ENCODE peak calls at places on chromosomes 3 and 15, in seven cellular contexts. E, W, Q, X, L, M and A are unnamed samples.

GRCh38 chr3:135081451-135082434 is 286.7 kb downstream of the EPHB1 start:
- DNase-seq in E (no peak), W (no peak), Q (no peak), X (no peak), L (no peak), M (no peak), A (no peak)

GRCh38 chr15:36501063-36501678 is 78.3 kb upstream of the CDIN1 start:
- DNase-seq in E (peak; percentile 80), W (peak; percentile 74), Q (peak; percentile 42), X (peak; percentile 70), L (peak; percentile 84), M (no peak), A (peak; percentile 41)

GRCh38 chr15:39511000-39511914 is 69.6 kb upstream of the THBS1 start:
- DNase-seq in E (no peak), W (no peak), Q (peak; percentile 61), X (peak; percentile 63), L (peak; percentile 88), M (no peak), A (peak; percentile 36)

GRCh38 chr15:49501586-49501985 is 78.5 kb downstream of the FGF7 start:
- DNase-seq in E (no peak), W (no peak), Q (no peak), X (no peak), L (no peak), M (no peak), A (no peak)

GRCh38 chr15:84855032-84855645 is 29.3 kb upstream of the SLC28A1 start:
- DNase-seq in E (no peak), W (no peak), Q (no peak), X (no peak), L (no peak), M (no peak), A (no peak)

GRCh38 chr15:101049282-101049681 is 130.1 kb downstream of the LRRK1 start:
- DNase-seq in E (no peak), W (no peak), Q (no peak), X (no peak), L (no peak), M (no peak), A (no peak)

GRCh38 chr3:87446849-87447387 is 170.5 kb upstream of the POU1F1 start:
- DNase-seq in E (no peak), W (no peak), Q (no peak), X (no peak), L (no peak), M (no peak), A (no peak)

GRCh38 chr15:51121118-51121517 is 26.4 kb upstream of the TNFAIP8L3 start:
- DNase-seq in E (no peak), W (no peak), Q (peak; percentile 96), X (peak; percentile 75), L (peak; percentile 98), M (peak; percentile 9), A (peak; percentile 91)

GRCh38 chr15:71707230-71708051 is 102.9 kb upstream of the NR2E3 start:
- DNase-seq in E (no peak), W (no peak), Q (no peak), X (no peak), L (peak; percentile 79), M (no peak), A (no peak)

GRCh38 chr3:151804267-151804666 is 9.6 kb upstream of the AADAC start:
- DNase-seq in E (no peak), W (no peak), Q (no peak), X (no peak), L (no peak), M (no peak), A (no peak)

GRCh38 chr3:72538070-72538745 is 310.0 kb downstream of the SHQ1 start:
- DNase-seq in E (no peak), W (no peak), Q (no peak), X (no peak), L (no peak), M (peak; percentile 26), A (no peak)

GRCh38 chr3:130894130-130894872 is 417 bp downstream of the ATP2C1 start:
- DNase-seq in E (peak; percentile 59), W (peak; percentile 1), Q (no peak), X (peak; percentile 36), L (peak; percentile 49), M (peak; percentile 48), A (no peak)

GRCh38 chr3:187368251-187368733 is at the start of gene RTP4:
- DNase-seq in E (no peak), W (no peak), Q (no peak), X (peak; percentile 63), L (peak; percentile 86), M (peak; percentile 40), A (no peak)

GRCh38 chr15:92394327-92395175 is 870 bp downstream of the ST8SIA2 start:
- DNase-seq in E (no peak), W (peak; percentile 19), Q (no peak), X (no peak), L (peak; percentile 6), M (no peak), A (no peak)